ENCODE peak calls at places on chromosome 14, in nine cellular contexts. W, E, Z, U, H, Y, N, O and M are unnamed samples.

GRCh38 chr14:71591929-71592328 is 340.3 kb upstream of the RGS6 start:
- DNase-seq in W (peak), E (no peak), Z (peak), U (no peak), H (no peak), Y (no peak), N (no peak), O (peak), M (no peak)

GRCh38 chr14:32205984-32206383 is 2.9 kb upstream of the RNU6-8 start:
- DNase-seq in W (peak), E (no peak), Z (no peak), U (no peak), H (no peak), Y (no peak), N (no peak), O (no peak), M (no peak)

GRCh38 chr14:81436296-81437138 is 36.4 kb upstream of the STON2 start:
- DNase-seq in W (peak), E (peak), Z (peak), U (peak), H (peak), Y (peak), N (peak), O (peak), M (peak)

GRCh38 chr14:77265561-77266335 is 5.3 kb downstream of the NGB start:
- DNase-seq in W (no peak), E (no peak), Z (no peak), U (no peak), H (no peak), Y (no peak), N (no peak), O (no peak), M (no peak)

GRCh38 chr14:99450266-99450665 is 30.4 kb downstream of the SETD3 start:
- DNase-seq in W (no peak), E (no peak), Z (no peak), U (no peak), H (no peak), Y (no peak), N (no peak), O (no peak), M (no peak)

GRCh38 chr14:63986789-63987533 is 134.2 kb downstream of the SYNE2 start:
- DNase-seq in W (peak), E (no peak), Z (peak), U (no peak), H (no peak), Y (no peak), N (no peak), O (peak), M (no peak)

GRCh38 chr14:105389534-105389933 is 8.8 kb upstream of the TEX22 start:
- DNase-seq in W (no peak), E (no peak), Z (no peak), U (no peak), H (no peak), Y (no peak), N (no peak), O (no peak), M (peak)

GRCh38 chr14:42869681-42870080 is 1263.0 kb downstream of the LRFN5 start:
- DNase-seq in W (peak), E (no peak), Z (no peak), U (no peak), H (no peak), Y (no peak), N (no peak), O (peak), M (no peak)

GRCh38 chr14:69093551-69094421 is 59.1 kb downstream of the DCAF5 start:
- DNase-seq in W (peak), E (no peak), Z (peak), U (peak), H (peak), Y (peak), N (no peak), O (peak), M (no peak)

GRCh38 chr14:73710737-73711136 is 3.4 kb downstream of the PNMA1 start:
- DNase-seq in W (no peak), E (no peak), Z (no peak), U (no peak), H (no peak), Y (no peak), N (no peak), O (no peak), M (no peak)

GRCh38 chr14:73713804-73714655 is at the start of gene PNMA1:
- DNase-seq in W (peak), E (peak), Z (peak), U (peak), H (peak), Y (peak), N (peak), O (peak), M (peak)

GRCh38 chr14:73713206-73713803 is 879 bp downstream of the PNMA1 start:
- DNase-seq in W (no peak), E (no peak), Z (no peak), U (no peak), H (no peak), Y (no peak), N (no peak), O (no peak), M (no peak)

GRCh38 chr14:73712071-73712506 is 2.1 kb downstream of the PNMA1 start:
- DNase-seq in W (no peak), E (no peak), Z (no peak), U (no peak), H (no peak), Y (no peak), N (no peak), O (peak), M (no peak)

DNA sequence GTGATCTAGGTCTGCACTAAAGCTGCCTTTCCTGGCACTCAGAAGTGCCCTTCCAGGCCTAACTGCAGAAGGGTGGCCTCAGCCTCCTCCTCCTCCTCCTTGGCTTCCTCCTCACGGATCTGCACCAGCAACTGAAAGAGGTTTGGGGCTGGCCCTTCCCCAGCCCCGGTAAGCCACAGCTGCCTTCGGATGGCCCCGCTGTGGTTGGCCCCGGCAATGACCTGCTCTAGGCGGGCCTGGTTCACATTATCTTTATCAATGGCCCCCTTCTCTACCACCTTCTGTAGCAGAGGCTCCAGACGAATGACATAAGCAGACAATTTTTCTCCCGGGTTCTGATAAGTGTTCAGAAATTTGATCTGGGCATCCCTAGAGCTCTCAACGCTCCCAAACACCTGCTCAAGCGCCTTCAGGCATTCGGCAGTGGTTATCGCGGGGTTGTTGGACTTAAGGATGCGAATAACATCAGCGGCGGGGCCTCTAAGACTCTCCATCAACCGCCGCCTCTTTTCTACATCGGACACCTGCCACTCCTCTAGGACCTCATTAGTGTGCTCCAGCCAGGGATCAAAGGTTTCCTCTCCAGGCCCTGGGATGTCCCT is 1.5 kb downstream of the PNMA1 start:
- DNase-seq in W (peak), E (no peak), Z (no peak), U (no peak), H (no peak), Y (no peak), N (no peak), O (peak), M (no peak)
- H3K4me3 ChIP-seq in W (peak), E (peak), Z (peak), U (peak), H (peak), Y (peak), N (peak), O (peak), M (peak)

GRCh38 chr14:92459479-92460421 is 53.8 kb upstream of the RIN3 start:
- DNase-seq in W (no peak), E (peak), Z (no peak), U (no peak), H (no peak), Y (no peak), N (no peak), O (no peak), M (no peak)
- TF ChIP-seq CTCF in W (no peak), E (peak), Z (peak), U (no peak), H (no peak), Y (no peak), N (no peak), O (no peak), M (no peak)

GRCh38 chr14:97978336-97978735 is 1181.2 kb downstream of the VRK1 start:
- DNase-seq in W (peak), E (peak), Z (peak), U (peak), H (peak), Y (peak), N (peak), O (no peak), M (peak)
- H3K4me3 ChIP-seq in W (no peak), E (peak), Z (no peak), U (no peak), H (peak), Y (peak), N (peak), O (no peak), M (peak)

GRCh38 chr14:100654025-100654813 is 67.0 kb upstream of the BEGAIN start:
- DNase-seq in W (no peak), E (no peak), Z (no peak), U (no peak), H (no peak), Y (no peak), N (no peak), O (no peak), M (no peak)

GRCh38 chr14:100652739-100653138 is 65.5 kb upstream of the BEGAIN start:
- DNase-seq in W (no peak), E (no peak), Z (no peak), U (no peak), H (no peak), Y (no peak), N (no peak), O (no peak), M (no peak)

GRCh38 chr14:100651999-100652508 is 64.8 kb upstream of the BEGAIN start:
- DNase-seq in W (peak), E (no peak), Z (no peak), U (no peak), H (no peak), Y (no peak), N (no peak), O (peak), M (peak)

GRCh38 chr14:100654814-100655795 is 67.9 kb upstream of the BEGAIN start:
- DNase-seq in W (peak), E (no peak), Z (no peak), U (no peak), H (no peak), Y (peak), N (no peak), O (no peak), M (peak)

DNA sequence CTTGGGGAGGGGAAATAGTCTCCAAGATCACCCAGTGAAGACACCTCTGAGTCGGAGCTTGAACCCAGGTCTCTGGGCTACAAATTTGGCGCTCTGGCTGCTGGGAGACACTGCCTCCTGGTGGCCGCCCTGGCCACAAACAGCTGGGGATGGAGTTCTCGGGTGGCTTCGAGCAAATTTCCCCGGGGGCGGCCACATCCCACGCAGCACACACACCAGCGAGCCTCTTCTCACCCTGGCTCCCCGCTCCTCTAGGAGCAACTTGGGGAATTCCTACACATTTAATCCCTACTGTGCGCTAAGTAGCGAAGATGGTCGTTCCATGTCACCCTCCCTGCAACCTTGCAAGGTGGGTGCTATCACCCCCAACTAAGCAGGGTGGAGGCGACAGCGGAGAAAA is 66.2 kb upstream of the BEGAIN start:
- DNase-seq in W (no peak), E (no peak), Z (no peak), U (no peak), H (no peak), Y (no peak), N (no peak), O (no peak), M (peak)
- TF ChIP-seq CTCF in W (peak), E (peak), Z (peak), U (peak), H (peak), Y (no peak), N (no peak), O (peak), M (no peak)

DNA sequence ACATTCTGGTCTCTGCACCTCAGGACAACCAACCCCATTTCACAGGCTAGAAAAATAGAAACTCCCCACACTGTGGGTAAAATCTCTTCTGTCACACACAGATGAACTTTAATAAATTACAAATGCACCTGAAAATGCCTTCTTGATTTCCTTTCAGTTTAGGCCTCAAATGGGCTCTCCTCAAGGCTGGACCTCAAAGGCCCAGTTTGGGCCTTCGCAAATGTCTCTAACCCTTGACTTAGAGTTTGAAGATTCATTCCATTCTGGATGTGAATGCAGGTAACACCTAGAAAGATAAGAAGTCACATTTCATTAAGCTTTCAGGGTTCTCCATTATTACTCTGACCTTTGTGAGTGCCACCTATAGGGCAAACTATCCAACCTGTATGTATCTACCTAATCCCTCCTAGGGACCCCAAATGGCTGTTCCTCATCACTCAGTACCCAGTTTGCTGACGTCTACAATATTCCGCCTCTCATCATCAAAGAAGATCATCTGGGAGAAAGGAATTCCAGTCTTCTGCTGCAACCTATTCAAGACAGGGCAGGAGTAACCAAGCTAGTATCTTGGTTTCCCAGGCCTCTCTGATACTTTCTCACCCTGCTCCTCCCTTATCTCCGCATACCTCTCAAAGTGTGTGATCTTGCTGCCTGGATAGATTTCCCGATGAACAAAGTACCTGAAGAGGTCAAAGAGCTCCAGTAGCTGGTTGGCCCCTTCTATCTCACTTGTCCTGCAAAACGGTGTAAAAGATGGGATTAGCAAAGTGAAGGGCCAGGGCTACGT is 771 bp upstream of the CHMP4A start:
- DNase-seq in W (no peak), E (no peak), Z (no peak), U (no peak), H (no peak), Y (no peak), N (peak), O (no peak), M (no peak)
- H3K4me3 ChIP-seq in W (peak), E (peak), Z (peak), U (peak), H (peak), Y (peak), N (peak), O (peak), M (no peak)

GRCh38 chr14:22844221-22845102 is 8.1 kb downstream of the MMP14 start:
- DNase-seq in W (no peak), E (no peak), Z (no peak), U (no peak), H (no peak), Y (no peak), N (peak), O (no peak), M (no peak)
- TF ChIP-seq CTCF in W (no peak), E (no peak), Z (no peak), U (no peak), H (no peak), Y (no peak), N (no peak), O (no peak), M (no peak)

DNA sequence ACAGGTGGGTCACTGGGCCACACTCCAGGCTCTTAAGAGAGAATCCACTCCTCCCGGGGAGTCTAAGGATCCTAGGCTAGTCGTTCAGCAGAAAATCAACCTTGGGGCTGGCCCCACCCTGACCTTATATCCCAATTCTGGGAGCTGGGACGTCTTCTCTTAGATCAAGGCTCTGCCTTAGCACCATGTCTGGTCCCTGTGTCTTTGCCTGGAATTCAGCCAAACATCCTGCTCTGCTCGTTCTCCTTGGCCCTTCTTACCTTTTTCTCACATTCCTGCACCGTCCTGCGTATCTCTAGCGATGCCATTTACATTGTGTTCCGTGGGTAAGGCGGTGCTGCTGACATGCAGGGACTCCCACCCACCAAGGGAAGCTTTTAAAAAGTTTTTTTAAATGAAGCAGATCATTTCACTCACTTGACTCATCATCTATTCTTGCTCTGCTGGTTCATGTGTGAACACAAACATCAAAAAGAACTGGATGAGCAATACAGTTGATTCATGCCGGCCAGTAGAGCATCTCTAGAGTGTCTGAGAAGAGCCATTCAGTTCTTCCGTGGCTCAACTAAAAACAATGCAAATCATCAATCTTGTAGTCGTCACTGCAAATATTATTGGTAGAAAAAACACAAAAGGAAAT is 50.2 kb downstream of the KCNK13 start:
- DNase-seq in W (peak), E (no peak), Z (peak), U (no peak), H (no peak), Y (no peak), N (no peak), O (peak), M (no peak)
- H3K4me3 ChIP-seq in W (no peak), E (no peak), Z (no peak), U (no peak), H (no peak), Y (no peak), N (no peak), O (no peak), M (no peak)

DNA sequence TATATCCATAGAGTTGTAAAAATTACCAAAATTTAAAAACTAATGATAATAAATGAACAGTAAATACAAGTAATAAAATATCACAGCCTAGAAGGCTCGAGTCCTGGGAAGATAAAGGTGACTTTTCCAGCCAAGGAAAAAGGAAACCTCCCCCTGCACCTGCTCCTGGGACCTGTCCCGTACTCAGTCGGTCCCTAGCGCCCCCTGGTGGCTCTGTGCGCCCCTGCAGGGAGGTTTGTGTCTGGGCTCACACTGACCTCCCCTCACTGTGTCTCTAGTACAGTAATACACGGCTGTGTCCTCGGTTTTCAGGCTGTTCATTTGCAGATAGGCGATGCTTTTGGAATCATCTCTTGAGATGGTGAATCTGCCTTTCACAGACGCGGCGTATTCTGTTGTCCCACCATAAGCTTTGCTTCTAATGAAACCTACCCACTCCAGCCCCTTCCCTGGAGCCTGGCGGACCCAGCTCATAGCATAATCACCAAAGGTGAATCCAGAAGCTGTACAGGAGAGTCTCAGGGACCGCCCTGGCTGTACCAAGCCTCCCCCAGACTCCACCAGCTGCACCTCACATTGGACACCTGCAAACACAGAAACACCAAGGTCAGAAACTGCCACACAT is 1030.4 kb downstream of the TMEM121 start:
- DNase-seq in W (no peak), E (no peak), Z (no peak), U (peak), H (no peak), Y (peak), N (no peak), O (no peak), M (peak)
- TF ChIP-seq CTCF in W (peak), E (peak), Z (peak), U (peak), H (peak), Y (peak), N (no peak), O (no peak), M (peak)

GRCh38 chr14:19895282-19895681 is 20.3 kb downstream of the OR4K2 start:
- DNase-seq in W (no peak), E (no peak), Z (no peak), U (no peak), H (no peak), Y (no peak), N (no peak), O (no peak), M (no peak)
- H3K4me3 ChIP-seq in W (no peak), E (no peak), Z (no peak), U (no peak), H (no peak), Y (no peak), N (no peak), O (no peak), M (no peak)